ENCODE peak calls at places on chromosomes 3 and 15, in seven cellular contexts. D, N, W, E, G, H and S are unnamed samples.

GRCh38 chr3:176950743-176951142 is 246.5 kb downstream of the TBL1XR1 start:
- DNase-seq in W (no peak), N (no peak), D (no peak), E (peak), G (no peak), H (no peak), S (no peak)

GRCh38 chr3:37174532-37175126 is at the start of gene LRRFIP2:
- DNase-seq in E (peak), D (peak), G (no peak), N (no peak), H (no peak), W (no peak), S (no peak)

GRCh38 chr3:136544532-136544931 is 207.6 kb downstream of the STAG1 start:
- DNase-seq in E (no peak), D (no peak), N (no peak), H (no peak), G (no peak), W (no peak), S (no peak)

GRCh38 chr3:195896361-195897080 is 11.8 kb downstream of the TNK2 start:
- DNase-seq in N (no peak), D (no peak), E (peak), W (no peak), H (peak), G (no peak), S (peak)

GRCh38 chr3:2516762-2517441 is 418.2 kb downstream of the CNTN4 start:
- DNase-seq in G (no peak), N (no peak), D (no peak), W (no peak), E (no peak), H (no peak), S (no peak)

GRCh38 chr3:187838016-187838535 is 92.8 kb upstream of the BCL6 start:
- DNase-seq in H (no peak), N (no peak), G (no peak), W (no peak), D (no peak), E (no peak), S (no peak)

GRCh38 chr15:68574629-68575028 is 4.2 kb upstream of the CORO2B start:
- DNase-seq in H (no peak), G (no peak), D (no peak), E (no peak), W (peak), N (no peak), S (no peak)

GRCh38 chr3:171614318-171614967 is 154.2 kb upstream of the TNIK start:
- DNase-seq in G (no peak), H (no peak), E (peak), W (no peak), N (peak), D (no peak), S (no peak)

GRCh38 chr3:173976281-173976680 is 578.7 kb downstream of the NLGN1 start:
- DNase-seq in N (no peak), W (no peak), G (no peak), H (no peak), E (no peak), D (no peak), S (no peak)

GRCh38 chr15:53225786-53226185 is 435.6 kb upstream of the ONECUT1 start:
- DNase-seq in N (no peak), H (no peak), G (no peak), E (no peak), W (no peak), D (no peak), S (no peak)

GRCh38 chr15:52428297-52428696 is 100.4 kb downstream of the MYO5A start:
- DNase-seq in N (no peak), W (no peak), E (no peak), G (no peak), D (no peak), H (no peak), S (no peak)

GRCh38 chr15:89740137-89740536 is 10.9 kb downstream of the MESP1 start:
- DNase-seq in W (no peak), H (peak), N (peak), G (peak), E (peak), D (peak), S (peak)

GRCh38 chr15:36498922-36499321 is 80.5 kb upstream of the CDIN1 start:
- DNase-seq in W (no peak), H (no peak), N (no peak), G (no peak), D (no peak), E (no peak), S (no peak)

GRCh38 chr3:72152551-72153476 is 367.9 kb upstream of the PROK2 start:
- DNase-seq in N (no peak), E (peak), G (peak), D (no peak), H (peak), W (peak), S (peak)

GRCh38 chr3:173553635-173554280 is 156.2 kb downstream of the NLGN1 start:
- DNase-seq in E (peak), H (no peak), N (no peak), D (no peak), G (no peak), W (no peak), S (peak)

GRCh38 chr3:116770815-116771450 is 61.4 kb downstream of the TUSC7 start:
- DNase-seq in W (peak), H (peak), N (no peak), G (peak), E (peak), D (no peak), S (peak)

GRCh38 chr3:62558549-62559112 is 185.3 kb upstream of the FEZF2 start:
- DNase-seq in N (no peak), H (no peak), G (no peak), W (no peak), E (peak), D (no peak), S (no peak)

GRCh38 chr3:170196833-170197232 is 15.3 kb upstream of the PHC3 start:
- DNase-seq in H (no peak), D (no peak), E (no peak), G (no peak), N (no peak), W (no peak), S (no peak)

GRCh38 chr3:48271763-48272498 is 31.0 kb downstream of the ZNF589 start:
- DNase-seq in H (no peak), E (no peak), W (no peak), N (no peak), G (no peak), D (no peak), S (no peak)

GRCh38 chr3:150232992-150233451 is 175.1 kb upstream of the TSC22D2 start:
- DNase-seq in W (no peak), E (peak), N (no peak), G (no peak), H (no peak), D (no peak), S (peak)

GRCh38 chr15:22887157-22887951 is 48.9 kb downstream of the NIPA2 start:
- DNase-seq in W (no peak), H (no peak), G (no peak), E (peak), N (no peak), D (no peak), S (peak)

GRCh38 chr15:66940368-66940767 is 125.0 kb upstream of the SMAD3 start:
- DNase-seq in H (no peak), N (no peak), E (no peak), D (no peak), G (no peak), W (no peak), S (no peak)

GRCh38 chr3:29440321-29441019 is 159.6 kb downstream of the RBMS3 start:
- DNase-seq in W (no peak), G (no peak), H (no peak), E (peak), N (no peak), D (no peak), S (no peak)

GRCh38 chr15:62847900-62848489 is 194.6 kb upstream of the TPM1 start:
- DNase-seq in W (peak), G (no peak), D (peak), H (no peak), N (peak), E (peak), S (no peak)

GRCh38 chr3:160205606-160206005 is 19.6 kb upstream of the C3orf80 start:
- DNase-seq in D (no peak), H (no peak), N (no peak), W (no peak), E (no peak), G (no peak), S (no peak)

GRCh38 chr3:189424922-189425321 is 206.3 kb upstream of the TP63 start:
- DNase-seq in E (no peak), N (no peak), G (no peak), W (no peak), H (no peak), D (no peak), S (no peak)

GRCh38 chr15:44261007-44261706 is 27.4 kb upstream of the GOLM2 start:
- DNase-seq in N (no peak), H (no peak), D (no peak), W (no peak), G (no peak), E (no peak), S (no peak)

GRCh38 chr15:67550522-67550921 is 8.0 kb downstream of the MAP2K5 start:
- DNase-seq in N (no peak), G (no peak), D (no peak), E (peak), H (no peak), W (no peak), S (no peak)

GRCh38 chr15:72813345-72814004 is 29.9 kb upstream of the ADPGK start:
- DNase-seq in G (no peak), W (no peak), N (no peak), E (no peak), D (no peak), H (no peak), S (no peak)

GRCh38 chr3:45170071-45170470 is 23.9 kb upstream of the CDCP1 start:
- DNase-seq in N (no peak), E (no peak), D (no peak), G (no peak), W (peak), H (peak), S (no peak)

GRCh38 chr3:20136231-20136630 is 49.8 kb downstream of the SGO1 start:
- DNase-seq in G (no peak), W (no peak), N (no peak), H (no peak), E (peak), D (no peak), S (no peak)

GRCh38 chr3:23888617-23889228 is 28.1 kb downstream of the NKIRAS1 start:
- DNase-seq in H (no peak), N (no peak), W (no peak), E (peak), D (peak), G (peak), S (peak)

GRCh38 chr3:23304424-23304823 is 101.3 kb downstream of the UBE2E2 start:
- DNase-seq in D (no peak), H (no peak), W (no peak), G (no peak), E (no peak), N (no peak), S (no peak)

GRCh38 chr3:89114841-89115223 is 7.4 kb downstream of the EPHA3 start:
- DNase-seq in W (no peak), E (no peak), G (no peak), N (no peak), H (no peak), D (no peak), S (no peak)

GRCh38 chr3:159785276-159785675 is 203.4 kb upstream of the IL12A start:
- DNase-seq in G (no peak), W (no peak), N (no peak), E (no peak), D (no peak), H (no peak), S (no peak)

GRCh38 chr3:45942051-45942825 is 1.0 kb upstream of the CXCR6 start:
- DNase-seq in W (no peak), D (no peak), G (no peak), N (no peak), H (no peak), E (no peak), S (no peak)

GRCh38 chr3:186287723-186288122 is 74.3 kb downstream of the DGKG start:
- DNase-seq in G (peak), H (no peak), D (no peak), N (no peak), W (no peak), E (peak), S (peak)

GRCh38 chr3:99322551-99322950 is 315.8 kb upstream of the COL8A1 start:
- DNase-seq in H (no peak), D (no peak), N (no peak), G (no peak), W (no peak), E (no peak), S (no peak)